ENCODE peak calls at places on chromosomes 11 and 22, in ten cellular contexts. One of them, this sample, is unnamed.

GRCh38 chr22:21009638-21010425 is 5.1 kb upstream of the P2RX6 start:
- DNase-seq in PC-3: peak; percentile 61
- DNase-seq in left ventricle myocardium inferior: no peak
- DNase-seq in tibial nerve: no peak
- DNase-seq in heart left ventricle: no peak
- DNase-seq in brain microvascular endothelial cell: peak; percentile 20
- DNase-seq in ascending aorta: no peak
- DNase-seq in epithelial cell of prostate: peak; percentile 10
- DNase-seq in ovary: no peak
- DNase-seq in hepatocyte: peak; percentile 88
- DNase-seq in this sample: peak; percentile 16

GRCh38 chr11:17703951-17704350 is 15.4 kb upstream of the MYOD1 start:
- DNase-seq in PC-3: peak; percentile 29
- DNase-seq in left ventricle myocardium inferior: no peak
- DNase-seq in tibial nerve: no peak
- DNase-seq in heart left ventricle: no peak
- DNase-seq in brain microvascular endothelial cell: peak; percentile 38
- DNase-seq in ascending aorta: no peak
- DNase-seq in epithelial cell of prostate: no peak
- DNase-seq in ovary: no peak
- DNase-seq in hepatocyte: no peak
- DNase-seq in this sample: no peak

GRCh38 chr11:78645226-78646202 is 70.8 kb upstream of the NARS2 start:
- DNase-seq in PC-3: peak; percentile 96
- DNase-seq in left ventricle myocardium inferior: peak; percentile 58
- DNase-seq in tibial nerve: peak; percentile 52
- DNase-seq in heart left ventricle: peak; percentile 76
- DNase-seq in brain microvascular endothelial cell: peak; percentile 54
- DNase-seq in ascending aorta: no peak
- DNase-seq in epithelial cell of prostate: peak; percentile 53
- DNase-seq in ovary: peak; percentile 82
- DNase-seq in hepatocyte: peak; percentile 81
- DNase-seq in this sample: peak; percentile 57

GRCh38 chr11:17735823-17736772 is 1.5 kb downstream of the KCNC1 start:
- DNase-seq in PC-3: no peak
- DNase-seq in left ventricle myocardium inferior: no peak
- DNase-seq in tibial nerve: no peak
- DNase-seq in heart left ventricle: no peak
- DNase-seq in brain microvascular endothelial cell: no peak
- DNase-seq in ascending aorta: no peak
- DNase-seq in epithelial cell of prostate: no peak
- DNase-seq in ovary: peak; percentile 25
- DNase-seq in hepatocyte: no peak
- DNase-seq in this sample: no peak

GRCh38 chr11:2699185-2699530 is 636 bp downstream of the KCNQ1OT1 start:
- DNase-seq in PC-3: peak; percentile 11
- DNase-seq in left ventricle myocardium inferior: peak; percentile 20
- DNase-seq in tibial nerve: peak; percentile 15
- DNase-seq in heart left ventricle: peak; percentile 68
- DNase-seq in brain microvascular endothelial cell: no peak
- DNase-seq in ascending aorta: peak; percentile 8
- DNase-seq in epithelial cell of prostate: no peak
- DNase-seq in ovary: peak; percentile 56
- DNase-seq in hepatocyte: no peak
- DNase-seq in this sample: no peak

GRCh38 chr11:88324562-88325345 is 12.8 kb downstream of the CTSC start:
- DNase-seq in PC-3: no peak
- DNase-seq in left ventricle myocardium inferior: no peak
- DNase-seq in tibial nerve: no peak
- DNase-seq in heart left ventricle: no peak
- DNase-seq in brain microvascular endothelial cell: no peak
- DNase-seq in ascending aorta: no peak
- DNase-seq in epithelial cell of prostate: no peak
- DNase-seq in ovary: no peak
- DNase-seq in hepatocyte: no peak
- DNase-seq in this sample: no peak

GRCh38 chr11:11620251-11620965 is 1.4 kb downstream of the GALNT18 start:
- DNase-seq in PC-3: peak; percentile 60
- DNase-seq in left ventricle myocardium inferior: peak; percentile 55
- DNase-seq in tibial nerve: no peak
- DNase-seq in heart left ventricle: peak; percentile 77
- DNase-seq in brain microvascular endothelial cell: no peak
- DNase-seq in ascending aorta: no peak
- DNase-seq in epithelial cell of prostate: no peak
- DNase-seq in ovary: peak; percentile 59
- DNase-seq in hepatocyte: peak; percentile 60
- DNase-seq in this sample: peak; percentile 46

GRCh38 chr11:112485280-112485679 is 224.6 kb upstream of the PLET1 start:
- DNase-seq in PC-3: no peak
- DNase-seq in left ventricle myocardium inferior: no peak
- DNase-seq in tibial nerve: no peak
- DNase-seq in heart left ventricle: no peak
- DNase-seq in brain microvascular endothelial cell: no peak
- DNase-seq in ascending aorta: no peak
- DNase-seq in epithelial cell of prostate: no peak
- DNase-seq in ovary: no peak
- DNase-seq in hepatocyte: no peak
- DNase-seq in this sample: no peak

GRCh38 chr22:37626144-37626543 is 13.3 kb upstream of the SH3BP1 start:
- DNase-seq in PC-3: no peak
- DNase-seq in left ventricle myocardium inferior: peak; percentile 78
- DNase-seq in tibial nerve: peak; percentile 42
- DNase-seq in heart left ventricle: peak; percentile 82
- DNase-seq in brain microvascular endothelial cell: no peak
- DNase-seq in ascending aorta: no peak
- DNase-seq in epithelial cell of prostate: no peak
- DNase-seq in ovary: peak; percentile 93
- DNase-seq in hepatocyte: peak; percentile 66
- DNase-seq in this sample: peak; percentile 79

GRCh38 chr11:94641167-94641761 is 74.1 kb downstream of the PIWIL4 start:
- DNase-seq in PC-3: no peak
- DNase-seq in left ventricle myocardium inferior: peak; percentile 57
- DNase-seq in tibial nerve: no peak
- DNase-seq in heart left ventricle: no peak
- DNase-seq in brain microvascular endothelial cell: no peak
- DNase-seq in ascending aorta: no peak
- DNase-seq in epithelial cell of prostate: no peak
- DNase-seq in ovary: no peak
- DNase-seq in hepatocyte: no peak
- DNase-seq in this sample: no peak

GRCh38 chr11:26332572-26332915 is 614 bp downstream of the ANO3 start:
- DNase-seq in PC-3: no peak
- DNase-seq in left ventricle myocardium inferior: no peak
- DNase-seq in tibial nerve: no peak
- DNase-seq in heart left ventricle: no peak
- DNase-seq in brain microvascular endothelial cell: no peak
- DNase-seq in ascending aorta: no peak
- DNase-seq in epithelial cell of prostate: no peak
- DNase-seq in ovary: no peak
- DNase-seq in hepatocyte: no peak
- DNase-seq in this sample: no peak

GRCh38 chr22:50151571-50152537 is 18.7 kb upstream of the PANX2 start:
- DNase-seq in PC-3: no peak
- DNase-seq in left ventricle myocardium inferior: no peak
- DNase-seq in tibial nerve: no peak
- DNase-seq in heart left ventricle: no peak
- DNase-seq in brain microvascular endothelial cell: no peak
- DNase-seq in ascending aorta: no peak
- DNase-seq in epithelial cell of prostate: no peak
- DNase-seq in ovary: peak; percentile 25
- DNase-seq in hepatocyte: no peak
- DNase-seq in this sample: no peak

GRCh38 chr22:28817919-28818859 is 17.8 kb upstream of the XBP1 start:
- DNase-seq in PC-3: peak; percentile 19
- DNase-seq in left ventricle myocardium inferior: no peak
- DNase-seq in tibial nerve: no peak
- DNase-seq in heart left ventricle: no peak
- DNase-seq in brain microvascular endothelial cell: no peak
- DNase-seq in ascending aorta: no peak
- DNase-seq in epithelial cell of prostate: peak; percentile 40
- DNase-seq in ovary: no peak
- DNase-seq in hepatocyte: peak; percentile 70
- DNase-seq in this sample: peak; percentile 94

GRCh38 chr22:36246718-36247117 is 6.2 kb upstream of the APOL1 start:
- DNase-seq in PC-3: no peak
- DNase-seq in left ventricle myocardium inferior: no peak
- DNase-seq in tibial nerve: no peak
- DNase-seq in heart left ventricle: no peak
- DNase-seq in brain microvascular endothelial cell: no peak
- DNase-seq in ascending aorta: no peak
- DNase-seq in epithelial cell of prostate: no peak
- DNase-seq in ovary: no peak
- DNase-seq in hepatocyte: no peak
- DNase-seq in this sample: no peak

GRCh38 chr22:36243996-36244395 is 4.7 kb upstream of the APOL2 start:
- DNase-seq in PC-3: no peak
- DNase-seq in left ventricle myocardium inferior: no peak
- DNase-seq in tibial nerve: no peak
- DNase-seq in heart left ventricle: no peak
- DNase-seq in brain microvascular endothelial cell: no peak
- DNase-seq in ascending aorta: no peak
- DNase-seq in epithelial cell of prostate: no peak
- DNase-seq in ovary: no peak
- DNase-seq in hepatocyte: no peak
- DNase-seq in this sample: no peak

GRCh38 chr22:36249160-36249559 is 3.8 kb upstream of the APOL1 start:
- DNase-seq in PC-3: no peak
- DNase-seq in left ventricle myocardium inferior: no peak
- DNase-seq in tibial nerve: no peak
- DNase-seq in heart left ventricle: no peak
- DNase-seq in brain microvascular endothelial cell: no peak
- DNase-seq in ascending aorta: no peak
- DNase-seq in epithelial cell of prostate: no peak
- DNase-seq in ovary: no peak
- DNase-seq in hepatocyte: no peak
- DNase-seq in this sample: no peak

GRCh38 chr22:36245805-36246356 is 6.6 kb upstream of the APOL2 start:
- DNase-seq in PC-3: no peak
- DNase-seq in left ventricle myocardium inferior: no peak
- DNase-seq in tibial nerve: no peak
- DNase-seq in heart left ventricle: no peak
- DNase-seq in brain microvascular endothelial cell: no peak
- DNase-seq in ascending aorta: no peak
- DNase-seq in epithelial cell of prostate: no peak
- DNase-seq in ovary: no peak
- DNase-seq in hepatocyte: no peak
- DNase-seq in this sample: no peak

DNA sequence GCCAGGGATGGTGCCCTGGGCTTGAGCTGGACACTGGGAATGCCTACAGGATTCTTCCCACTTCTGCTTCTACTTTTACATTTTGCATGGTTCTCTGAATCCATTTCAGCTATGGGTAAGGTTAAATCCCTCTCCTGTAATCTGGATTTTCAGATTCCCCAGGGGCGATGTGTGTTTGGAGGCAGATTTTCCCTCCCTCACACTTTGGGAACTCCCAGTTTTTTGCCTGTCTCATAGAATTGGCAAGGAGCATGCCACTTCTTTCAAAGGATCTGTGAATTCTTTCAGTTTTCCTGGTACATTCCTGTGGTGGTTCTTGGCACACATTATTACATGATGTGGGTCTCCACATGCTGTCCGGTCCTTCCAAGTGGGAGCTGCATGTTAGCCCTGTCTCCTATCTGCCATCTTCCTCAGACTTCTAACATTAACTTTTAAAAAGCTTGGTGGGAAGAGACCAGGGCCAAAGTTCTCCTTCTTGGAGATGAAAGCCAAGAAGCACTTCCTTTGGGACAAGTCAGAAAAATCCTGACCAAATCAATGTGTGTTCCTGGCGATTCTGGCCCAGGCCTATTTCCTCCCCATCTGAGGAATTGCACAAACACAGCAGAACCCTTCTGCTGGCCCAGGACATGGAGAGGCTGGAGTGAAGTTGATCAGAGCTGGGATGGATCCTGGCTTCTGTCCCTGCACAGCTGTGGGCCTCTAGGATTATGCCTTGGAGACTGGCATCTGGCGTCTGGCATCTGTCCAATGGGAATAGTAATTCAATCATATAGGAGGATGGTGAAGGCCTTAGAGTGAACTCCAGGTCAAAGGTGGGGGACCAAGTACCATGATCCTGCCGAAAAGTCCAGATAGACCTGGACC is 5.4 kb upstream of the APOL2 start:
- DNase-seq in PC-3: no peak
- DNase-seq in left ventricle myocardium inferior: peak; percentile 60
- DNase-seq in tibial nerve: no peak
- DNase-seq in heart left ventricle: no peak
- DNase-seq in brain microvascular endothelial cell: no peak
- DNase-seq in ascending aorta: no peak
- DNase-seq in epithelial cell of prostate: no peak
- DNase-seq in ovary: no peak
- DNase-seq in hepatocyte: no peak
- DNase-seq in this sample: no peak
- H3K27ac ChIP-seq in PC-3: no peak overlapping the region
- H3K27ac ChIP-seq in left ventricle myocardium inferior: peak overlapping the region; percentile 86
- H3K27ac ChIP-seq in tibial nerve: peak overlapping the region; percentile 71
- H3K27ac ChIP-seq in heart left ventricle: peak overlapping the region; percentile 79
- H3K27ac ChIP-seq in brain microvascular endothelial cell: no peak overlapping the region
- H3K27ac ChIP-seq in ascending aorta: peak overlapping the region; percentile 77
- H3K27ac ChIP-seq in epithelial cell of prostate: no peak overlapping the region
- H3K27ac ChIP-seq in ovary: no peak overlapping the region
- H3K27ac ChIP-seq in hepatocyte: no peak overlapping the region
- H3K27ac ChIP-seq in this sample: no peak overlapping the region

GRCh38 chr11:100769165-100769564 is 82.1 kb downstream of the ARHGAP42 start:
- DNase-seq in PC-3: no peak
- DNase-seq in left ventricle myocardium inferior: no peak
- DNase-seq in tibial nerve: no peak
- DNase-seq in heart left ventricle: no peak
- DNase-seq in brain microvascular endothelial cell: no peak
- DNase-seq in ascending aorta: no peak
- DNase-seq in epithelial cell of prostate: no peak
- DNase-seq in ovary: no peak
- DNase-seq in hepatocyte: no peak
- DNase-seq in this sample: no peak
- H3K27ac ChIP-seq in PC-3: no peak overlapping the region
- H3K27ac ChIP-seq in left ventricle myocardium inferior: no peak overlapping the region
- H3K27ac ChIP-seq in tibial nerve: peak overlapping the region; percentile 48
- H3K27ac ChIP-seq in heart left ventricle: no peak overlapping the region
- H3K27ac ChIP-seq in brain microvascular endothelial cell: no peak overlapping the region
- H3K27ac ChIP-seq in ascending aorta: no peak overlapping the region
- H3K27ac ChIP-seq in epithelial cell of prostate: no peak overlapping the region
- H3K27ac ChIP-seq in ovary: no peak overlapping the region
- H3K27ac ChIP-seq in hepatocyte: peak overlapping the region; percentile 34
- H3K27ac ChIP-seq in this sample: no peak overlapping the region

GRCh38 chr22:48575567-48576332 is 1251.9 kb downstream of the BRD1 start:
- DNase-seq in PC-3: no peak
- DNase-seq in left ventricle myocardium inferior: no peak
- DNase-seq in tibial nerve: no peak
- DNase-seq in heart left ventricle: peak; percentile 39
- DNase-seq in brain microvascular endothelial cell: no peak
- DNase-seq in ascending aorta: no peak
- DNase-seq in epithelial cell of prostate: no peak
- DNase-seq in ovary: no peak
- DNase-seq in hepatocyte: peak; percentile 26
- DNase-seq in this sample: no peak
- H3K27ac ChIP-seq in PC-3: no peak overlapping the region
- H3K27ac ChIP-seq in left ventricle myocardium inferior: no peak overlapping the region
- H3K27ac ChIP-seq in tibial nerve: peak overlapping the region; percentile 92
- H3K27ac ChIP-seq in heart left ventricle: no peak overlapping the region
- H3K27ac ChIP-seq in brain microvascular endothelial cell: no peak overlapping the region
- H3K27ac ChIP-seq in ascending aorta: no peak overlapping the region
- H3K27ac ChIP-seq in epithelial cell of prostate: no peak overlapping the region
- H3K27ac ChIP-seq in ovary: no peak overlapping the region
- H3K27ac ChIP-seq in hepatocyte: no peak overlapping the region
- H3K27ac ChIP-seq in this sample: no peak overlapping the region

GRCh38 chr11:35340101-35340500 is 79.3 kb downstream of the SLC1A2 start:
- DNase-seq in PC-3: no peak
- DNase-seq in left ventricle myocardium inferior: no peak
- DNase-seq in tibial nerve: no peak
- DNase-seq in heart left ventricle: no peak
- DNase-seq in brain microvascular endothelial cell: no peak
- DNase-seq in ascending aorta: no peak
- DNase-seq in epithelial cell of prostate: no peak
- DNase-seq in ovary: no peak
- DNase-seq in hepatocyte: no peak
- DNase-seq in this sample: no peak
- H3K27ac ChIP-seq in PC-3: no peak overlapping the region
- H3K27ac ChIP-seq in left ventricle myocardium inferior: peak overlapping the region; percentile 62
- H3K27ac ChIP-seq in tibial nerve: no peak overlapping the region
- H3K27ac ChIP-seq in heart left ventricle: peak overlapping the region; percentile 67
- H3K27ac ChIP-seq in brain microvascular endothelial cell: no peak overlapping the region
- H3K27ac ChIP-seq in ascending aorta: no peak overlapping the region
- H3K27ac ChIP-seq in epithelial cell of prostate: no peak overlapping the region
- H3K27ac ChIP-seq in ovary: no peak overlapping the region
- H3K27ac ChIP-seq in hepatocyte: no peak overlapping the region
- H3K27ac ChIP-seq in this sample: no peak overlapping the region